ENCODE peak calls at places on chromosomes 2 and 18, in eight cellular contexts. W is suprapubic skin, L is ovary, N is thyroid gland, D is transverse colon, H is IMR-90, B is adrenal gland, P is stomach. A is an unnamed sample. For H3K27me3, the result is how much of the 10 kb centered on the place peaks cover.

GRCh38 chr2:51032748-51033355 is 920 bp upstream of the NRXN1 start:
- DNase-seq in W (no peak), D (no peak), H (no peak), B (no peak), L (no peak), N (no peak), P (no peak), A (no peak)

GRCh38 chr2:230922951-230923717 is 1.9 kb downstream of the GPR55 start:
- DNase-seq in W (peak), D (peak), H (no peak), B (no peak), L (no peak), P (peak), N (no peak), A (peak)

GRCh38 chr2:169928463-169928864 is 101.2 kb downstream of the UBR3 start:
- DNase-seq in L (no peak), B (no peak), N (no peak), H (peak), W (no peak), P (no peak), D (no peak), A (no peak)

GRCh38 chr2:197975956-197976519 is 171.6 kb downstream of the PLCL1 start:
- DNase-seq in L (no peak), W (no peak), D (no peak), H (no peak), N (no peak), B (no peak), P (no peak), A (no peak)

GRCh38 chr2:44746856-44747612 is 194.5 kb upstream of the SIX3 start:
- DNase-seq in W (no peak), P (no peak), D (no peak), H (no peak), L (no peak), N (no peak), B (no peak), A (no peak)

GRCh38 chr2:1638281-1638860 is 105.9 kb downstream of the PXDN start:
- DNase-seq in D (no peak), P (no peak), H (no peak), B (no peak), N (no peak), L (no peak), W (peak), A (no peak)

GRCh38 chr2:195356026-195356425 is 301.0 kb upstream of the SLC39A10 start:
- DNase-seq in P (no peak), H (peak), L (no peak), N (no peak), W (no peak), D (no peak), B (no peak), A (no peak)

GRCh38 chr2:6401301-6401700 is 464.4 kb downstream of the CMPK2 start:
- DNase-seq in N (no peak), D (no peak), P (no peak), H (peak), L (no peak), B (no peak), W (no peak), A (no peak)

DNA sequence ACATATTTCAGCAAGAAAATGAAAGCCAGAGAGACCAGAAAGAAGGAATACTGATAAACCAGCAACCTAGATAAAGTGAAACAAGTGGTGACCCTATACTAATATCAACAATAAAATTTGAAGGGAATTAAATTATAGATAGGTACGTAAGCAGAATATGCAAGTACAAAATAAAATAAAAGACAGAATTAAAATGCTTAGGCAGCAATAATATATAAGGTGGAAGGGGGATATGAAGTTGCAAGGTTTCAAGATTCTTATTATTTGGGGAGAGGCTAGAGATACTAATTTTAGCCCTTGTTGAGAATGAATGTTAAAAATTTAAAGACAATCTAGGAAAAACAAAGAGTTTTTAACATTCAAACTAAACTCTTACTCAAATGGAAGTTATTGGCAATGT is 39.6 kb downstream of the HDLBP start:
- DNase-seq in D (no peak), B (no peak), L (no peak), H (no peak), N (no peak), W (no peak), P (no peak), A (no peak)
- H3K27me3 ChIP-seq in D (under half), B (under half), L (under half), H (under half), N (under half), W (under half), P (under half), A (under half)

DNA sequence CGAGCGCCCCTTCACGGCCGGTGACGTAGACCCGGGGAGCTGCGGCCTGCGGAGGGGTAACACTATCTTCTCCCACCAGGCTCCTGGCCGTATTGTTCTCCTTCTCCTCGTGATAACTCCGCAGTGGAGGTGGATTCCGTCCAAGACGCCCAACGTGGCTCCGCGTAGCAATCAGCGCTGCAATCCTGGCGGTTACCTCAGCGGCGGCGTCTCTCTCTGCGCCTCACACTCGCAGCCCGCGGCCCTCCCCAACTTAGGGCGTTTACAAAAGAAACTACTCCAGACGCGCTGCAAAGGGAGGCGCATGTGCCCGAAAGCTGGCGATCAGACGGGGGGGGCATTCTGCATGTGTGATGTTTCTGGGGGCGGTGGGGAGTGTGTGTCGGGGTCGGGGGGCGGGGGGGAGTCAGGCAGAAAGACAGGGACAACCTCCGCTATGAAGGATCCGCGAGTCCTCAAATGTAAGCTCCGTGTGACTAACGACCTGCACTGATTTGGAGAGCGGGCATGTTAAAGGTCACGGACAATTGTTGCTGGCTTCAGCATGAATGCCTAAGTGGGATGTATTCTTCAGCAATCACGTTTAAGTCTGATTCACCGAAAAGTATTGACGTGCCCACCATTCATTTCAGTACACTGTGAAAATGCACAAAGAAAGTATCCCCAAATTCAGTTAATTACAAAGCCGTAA is 1.3 kb upstream of the ZNF516 start:
- DNase-seq in H (peak), W (peak), P (peak), B (peak), L (peak), N (peak), D (peak), A (peak)
- TF ChIP-seq POLR2A in H (no peak), W (peak), P (no peak), B (no peak), L (peak), N (peak), D (no peak), A (no peak)

GRCh38 chr2:172428841-172429173 is 1.4 kb downstream of the ITGA6 start:
- DNase-seq in D (no peak), B (no peak), N (peak), P (no peak), H (no peak), W (no peak), L (no peak), A (no peak)

GRCh38 chr2:172429351-172429968 is 2.1 kb downstream of the ITGA6 start:
- DNase-seq in P (no peak), W (no peak), B (no peak), D (no peak), H (peak), N (peak), L (no peak), A (no peak)

GRCh38 chr2:172426635-172427255 is 641 bp upstream of the ITGA6 start:
- DNase-seq in D (no peak), P (no peak), L (no peak), N (no peak), W (no peak), B (no peak), H (no peak), A (no peak)

GRCh38 chr2:172427990-172428840 is 829 bp downstream of the ITGA6 start:
- DNase-seq in W (no peak), B (no peak), D (peak), P (peak), N (peak), L (peak), H (no peak), A (peak)

GRCh38 chr2:172427256-172427989 is at the start of gene ITGA6:
- DNase-seq in P (peak), W (peak), L (peak), H (peak), B (peak), N (peak), D (peak), A (peak)
- TF ChIP-seq CTCF in P (no peak), W (no peak), L (no peak), H (peak), B (peak), N (no peak), D (peak), A (peak)

DNA sequence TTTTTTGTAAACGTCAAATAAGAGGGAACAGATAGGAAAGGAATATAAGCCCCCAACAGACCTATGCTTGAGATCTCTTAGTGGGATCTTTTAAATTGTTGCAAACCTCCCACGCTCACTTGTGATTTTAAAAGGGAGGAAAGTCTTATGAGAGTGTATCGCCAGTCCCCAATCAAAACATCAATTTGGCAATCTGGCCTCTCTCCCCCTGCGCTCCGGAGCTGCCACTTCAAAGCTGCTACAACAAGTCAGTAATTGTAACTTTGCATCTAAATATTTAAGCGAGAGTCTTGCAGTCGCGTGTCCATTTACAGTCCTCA is 8.5 kb downstream of the PAX3 start:
- DNase-seq in D (no peak), W (no peak), H (no peak), B (no peak), P (no peak), L (no peak), N (no peak), A (no peak)
- H3K27me3 ChIP-seq in D (half or more), W (half or more), H (half or more), B (half or more), P (half or more), L (under half), N (half or more), A (half or more)

DNA sequence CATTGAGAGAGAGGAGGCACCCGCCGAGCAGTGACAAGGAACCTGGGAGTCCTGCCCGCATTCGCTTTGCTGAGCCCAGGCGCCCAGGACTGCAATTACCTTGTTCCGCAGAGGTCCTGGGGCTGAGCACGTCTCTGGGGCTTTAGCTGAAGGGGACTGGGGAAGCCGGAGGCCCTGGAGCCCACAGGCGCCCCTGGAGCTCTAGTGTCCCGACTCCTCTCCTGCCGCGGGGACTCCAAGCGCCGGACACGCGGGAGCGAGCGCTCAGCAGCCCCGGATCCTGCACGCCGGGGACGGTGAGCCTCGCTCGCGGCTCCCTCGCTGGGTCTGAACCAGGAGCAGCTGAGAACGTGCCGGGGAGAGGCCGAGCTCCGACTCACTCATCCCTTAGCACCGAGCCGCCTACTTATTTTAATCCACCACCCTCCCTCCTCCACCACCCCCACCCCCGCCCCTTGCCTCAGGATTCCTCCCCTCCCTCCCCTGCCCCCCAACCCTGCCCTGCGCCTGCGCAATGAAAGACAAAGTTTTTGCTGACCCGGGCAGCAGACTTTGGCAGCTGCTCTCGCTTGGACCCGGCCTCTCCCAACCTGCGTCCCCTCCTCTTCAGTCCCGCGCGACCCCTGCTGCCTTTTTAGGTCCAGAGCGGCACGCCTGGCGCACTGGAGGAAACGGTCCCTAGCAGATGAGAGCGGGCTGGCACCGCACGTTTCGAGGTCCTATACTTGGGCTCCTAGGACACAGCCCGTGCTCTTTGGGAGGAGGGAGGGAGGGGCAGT is at the start of gene OSR1:
- DNase-seq in H (peak), B (peak), N (peak), L (peak), D (peak), W (peak), P (peak), A (peak)
- TF ChIP-seq POLR2A in H (peak), B (no peak), N (no peak), L (peak), D (peak), W (peak), P (no peak), A (no peak)

GRCh38 chr2:234982096-234982834 is 30.4 kb downstream of the SH3BP4 start:
- DNase-seq in D (no peak), W (no peak), H (no peak), B (no peak), L (no peak), N (no peak), P (no peak), A (no peak)

GRCh38 chr2:234983011-234983726 is 31.4 kb downstream of the SH3BP4 start:
- DNase-seq in L (no peak), H (no peak), D (peak), P (no peak), W (no peak), N (peak), B (no peak), A (no peak)

GRCh38 chr2:234980476-234981187 is 28.8 kb downstream of the SH3BP4 start:
- DNase-seq in P (peak), B (no peak), H (no peak), W (no peak), D (peak), N (peak), L (no peak), A (no peak)

GRCh38 chr2:234979204-234980167 is 27.7 kb downstream of the SH3BP4 start:
- DNase-seq in D (no peak), H (peak), B (no peak), N (no peak), L (no peak), P (no peak), W (peak), A (no peak)

DNA sequence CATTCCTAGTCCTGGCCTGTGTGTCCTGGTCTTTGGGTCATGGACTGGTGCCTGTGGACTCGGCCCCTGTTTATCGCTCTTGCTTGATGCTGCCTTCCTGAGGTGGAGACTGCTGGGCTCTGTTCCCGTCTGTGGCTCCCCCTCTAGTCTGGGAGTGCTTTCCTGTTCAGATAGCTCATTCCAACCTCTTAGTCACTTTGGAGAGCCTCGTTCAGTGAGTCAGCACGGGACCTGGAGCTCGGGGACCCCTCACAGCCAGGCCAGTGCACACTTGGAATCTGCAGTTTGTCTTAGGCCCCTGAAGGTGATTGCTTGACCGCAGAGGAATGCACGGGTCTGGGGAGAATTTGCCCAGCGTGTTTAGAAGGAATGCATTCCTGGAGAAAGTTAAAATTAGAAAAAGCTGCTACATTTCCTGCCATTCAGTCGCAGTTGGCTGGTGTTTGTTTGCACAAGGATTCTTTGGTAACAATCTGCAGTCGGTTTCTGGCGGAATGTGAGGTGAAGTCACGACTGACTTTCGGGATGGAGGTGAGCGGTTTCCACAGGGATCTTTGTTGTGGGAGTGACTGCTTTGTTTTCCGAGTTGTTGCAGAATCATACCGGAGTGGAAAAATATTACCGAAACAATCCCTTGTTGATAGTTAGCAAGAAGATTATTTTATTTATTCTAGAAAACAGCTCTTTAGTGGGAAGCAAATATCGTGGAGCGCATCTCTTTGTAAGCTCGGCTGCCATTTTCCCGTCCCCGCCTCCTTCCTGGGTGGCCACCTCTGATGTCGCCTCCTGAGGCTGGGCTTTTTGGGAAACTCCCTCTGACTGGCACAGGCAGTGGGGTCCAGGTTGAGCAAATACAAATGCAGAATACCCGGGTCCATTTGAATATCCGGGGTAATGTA is 29.6 kb downstream of the SH3BP4 start:
- DNase-seq in W (no peak), L (peak), N (peak), B (peak), D (peak), H (peak), P (peak), A (peak)
- TF ChIP-seq CTCF in W (no peak), L (no peak), N (no peak), B (no peak), D (no peak), H (peak), P (no peak), A (no peak)

DNA sequence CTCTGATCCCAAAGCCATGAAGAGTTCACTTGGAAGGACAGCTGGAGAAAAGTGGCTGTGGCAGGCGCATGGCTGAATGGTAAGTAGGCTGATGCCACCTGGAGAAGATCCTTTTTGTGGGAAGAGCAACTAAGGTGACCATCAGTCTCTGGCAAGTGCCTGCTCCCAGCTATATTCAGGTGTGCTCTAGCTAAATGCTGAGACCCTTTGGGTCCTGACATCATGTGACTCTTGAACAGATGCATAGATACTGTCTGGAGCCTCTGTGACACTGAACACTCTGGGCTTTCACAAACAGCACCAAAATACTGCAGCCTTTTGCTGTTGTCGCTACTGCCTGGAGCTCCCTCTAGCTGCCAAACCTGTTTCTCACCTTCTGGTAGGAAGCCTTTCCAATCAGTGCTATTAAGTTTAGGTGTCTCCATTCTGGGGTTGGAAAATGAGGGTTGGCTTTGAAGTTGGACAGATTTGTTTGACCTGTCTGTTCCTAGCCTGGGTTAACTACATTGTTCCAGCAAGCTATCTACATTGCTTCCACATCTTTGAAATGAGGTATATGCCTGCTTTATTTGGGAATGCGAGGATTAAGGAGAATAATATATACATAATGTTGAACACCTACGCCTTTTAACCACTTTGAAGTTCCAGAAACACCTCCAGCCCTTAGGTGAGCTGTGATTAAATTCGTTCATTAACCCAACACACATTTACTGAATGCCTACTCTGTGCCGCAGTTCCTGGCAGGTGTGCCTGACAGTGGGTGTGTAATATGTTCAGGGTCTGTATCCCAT is 3.1 kb downstream of the EGR4 start:
- DNase-seq in H (peak), P (no peak), L (no peak), B (peak), D (peak), W (no peak), N (no peak), A (peak)
- H3K27me3 ChIP-seq in H (half or more), P (half or more), L (under half), B (under half), D (half or more), W (half or more), N (under half), A (under half)

DNA sequence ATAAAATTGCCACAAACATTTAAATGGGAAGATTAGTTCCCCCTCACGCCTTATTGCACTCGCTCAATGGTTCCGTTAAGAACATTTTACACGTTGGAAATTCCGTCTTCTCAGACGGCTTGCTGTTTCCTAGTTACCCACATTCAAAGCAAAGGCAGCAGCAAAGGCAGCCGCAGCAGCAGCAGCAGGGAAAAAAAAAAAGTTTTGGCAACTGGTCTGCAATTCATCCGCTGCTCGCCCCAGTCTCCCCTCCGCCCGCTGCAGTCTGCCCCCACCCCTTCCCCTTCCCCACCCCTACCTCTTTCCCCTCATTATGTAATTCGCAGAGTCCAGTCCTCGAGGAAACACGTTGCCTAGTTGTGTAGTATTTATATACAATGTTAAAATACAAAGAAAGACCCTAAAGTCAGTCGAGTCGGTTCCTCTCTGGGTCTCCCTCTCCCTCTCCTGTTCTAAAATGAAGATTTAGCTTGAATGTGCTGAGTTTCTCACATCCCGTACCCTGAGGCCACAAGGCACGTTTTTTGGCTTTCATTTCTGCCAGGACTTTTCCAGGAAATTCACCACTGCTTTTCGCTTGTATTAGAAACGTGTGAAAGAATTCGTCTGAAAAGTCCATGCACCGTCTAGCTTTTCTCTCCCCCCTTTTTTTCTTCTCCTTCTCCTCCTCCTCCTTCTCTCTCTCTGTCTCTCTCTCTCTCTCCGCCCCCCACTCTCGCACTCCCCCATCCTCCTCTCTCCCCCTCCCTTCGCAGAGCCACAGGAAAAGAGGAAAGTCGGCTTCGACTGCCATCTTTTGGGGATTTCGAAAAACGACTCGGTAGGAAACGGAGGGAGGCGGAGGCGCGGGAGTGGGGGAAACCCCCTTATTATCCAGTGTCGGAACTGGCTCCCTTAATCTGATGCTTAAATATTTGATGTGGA is 140.0 kb downstream of the MEIS1 start:
- DNase-seq in N (peak), B (peak), W (peak), D (peak), L (peak), H (peak), P (no peak), A (peak)
- TF ChIP-seq POLR2A in N (no peak), B (no peak), W (no peak), D (no peak), L (no peak), H (peak), P (no peak), A (no peak)

A was measured in Peyer's patch.